ENCODE peak calls at places on chromosomes 16 and 17, in nine cellular contexts. M is mucosa of descending colon; N is lung; X is SK-N-SH; J is AG09309; Y is effector CD8-positive, alpha-beta T cell; E is fibroblast of lung; T is activated CD4-positive, alpha-beta T cell treated with anti-CD3 and anti-CD28 coated beads, Interleukin-2, amount 50 U/mL, for 4 hours; P is stimulated activated CD8-positive, alpha-beta memory T cell treated with anti-CD3 and anti-CD28 coated beads, Interleukin-4, amount 100 ng/mL, for 4 hours. W is an unnamed sample.

GRCh38 chr17:19306160-19307111 is 56.1 kb downstream of the B9D1 start:
- DNase-seq in M (no peak), N (no peak), X (no peak), J (no peak), Y (no peak), E (no peak), T (no peak), P (no peak), W (no peak)

GRCh38 chr17:5822281-5823060 is 238.2 kb upstream of the NLRP1 start:
- DNase-seq in M (no peak), N (peak), X (no peak), J (no peak), Y (no peak), E (no peak), T (no peak), P (no peak), W (no peak)

GRCh38 chr17:45341389-45342158 is 24.8 kb upstream of the MAP3K14 start:
- DNase-seq in M (peak), N (peak), X (peak), J (peak), Y (no peak), E (peak), T (no peak), P (no peak), W (peak)

GRCh38 chr16:15682105-15682570 is 32.1 kb downstream of the NDE1 start:
- DNase-seq in M (no peak), N (no peak), X (no peak), J (no peak), Y (no peak), E (peak), T (peak), P (peak), W (peak)

GRCh38 chr17:63440127-63440769 is 5.9 kb downstream of the CYB561 start:
- DNase-seq in M (peak), N (no peak), X (peak), J (no peak), Y (no peak), E (no peak), T (no peak), P (no peak), W (no peak)

GRCh38 chr16:52309761-52310416 is 237.1 kb downstream of the TOX3 start:
- DNase-seq in M (no peak), N (no peak), X (no peak), J (no peak), Y (no peak), E (no peak), T (no peak), P (no peak), W (no peak)

GRCh38 chr17:376936-377863 is 24.6 kb upstream of the RPH3AL start:
- DNase-seq in M (no peak), N (no peak), X (no peak), J (peak), Y (no peak), E (no peak), T (no peak), P (no peak), W (peak)

GRCh38 chr17:42883802-42884553 is 16.6 kb upstream of the G6PC1 start:
- DNase-seq in M (peak), N (no peak), X (no peak), J (no peak), Y (no peak), E (no peak), T (no peak), P (no peak), W (no peak)

GRCh38 chr16:28549301-28549899 is 4.3 kb upstream of the SGF29 start:
- DNase-seq in M (peak), N (no peak), X (peak), J (no peak), Y (no peak), E (peak), T (no peak), P (no peak), W (peak)

GRCh38 chr17:32503251-32504165 is 16.7 kb downstream of the CDK5R1 start:
- DNase-seq in M (peak), N (no peak), X (no peak), J (no peak), Y (no peak), E (peak), T (peak), P (no peak), W (no peak)

GRCh38 chr17:57810740-57811632 is 38.9 kb downstream of the MRPS23 start:
- DNase-seq in M (no peak), N (no peak), X (peak), J (no peak), Y (no peak), E (peak), T (no peak), P (no peak), W (peak)

GRCh38 chr16:85029413-85029794 is 1.8 kb downstream of the KIAA0513 start:
- DNase-seq in M (no peak), N (no peak), X (peak), J (no peak), Y (peak), E (peak), T (peak), P (peak), W (no peak)

GRCh38 chr17:18323007-18323406 is 7.9 kb downstream of the SMCR8 start:
- DNase-seq in M (no peak), N (no peak), X (no peak), J (no peak), Y (no peak), E (no peak), T (no peak), P (no peak), W (peak)

GRCh38 chr17:75773121-75773807 is 8.3 kb upstream of the GALK1 start:
- DNase-seq in M (peak), N (no peak), X (peak), J (no peak), Y (no peak), E (no peak), T (no peak), P (no peak), W (no peak)

GRCh38 chr17:79577485-79578187 is 33.2 kb downstream of the RBFOX3 start:
- DNase-seq in M (no peak), N (no peak), X (no peak), J (no peak), Y (no peak), E (no peak), T (no peak), P (no peak), W (no peak)

GRCh38 chr17:76266244-76266938 is 1.2 kb downstream of the UBALD2 start:
- DNase-seq in M (no peak), N (no peak), X (peak), J (no peak), Y (peak), E (peak), T (no peak), P (no peak), W (peak)

GRCh38 chr17:10290046-10290445 is 82.8 kb downstream of the MYH13 start:
- DNase-seq in M (no peak), N (no peak), X (no peak), J (no peak), Y (no peak), E (no peak), T (no peak), P (no peak), W (peak)

GRCh38 chr17:74309902-74310301 is 16.1 kb upstream of the KIF19 start:
- DNase-seq in M (no peak), N (no peak), X (no peak), J (no peak), Y (no peak), E (no peak), T (no peak), P (no peak), W (no peak)

W was measured in MG63.